ENCODE peak calls at places on chromosome 2, in ten cellular contexts. L, G, Y, S, P, H, A, U, X and O are unnamed samples.

GRCh38 chr2:143334837-143335236 is 205.6 kb downstream of the ARHGAP15 start:
- DNase-seq in G (no peak), U (no peak), L (no peak), S (no peak), P (no peak), X (no peak), H (no peak), Y (no peak), A (no peak), O (no peak)

GRCh38 chr2:121682396-121683298 is 33.4 kb upstream of the CLASP1 start:
- DNase-seq in H (no peak), P (no peak), U (no peak), A (no peak), S (no peak), X (no peak), L (no peak), Y (no peak), G (no peak), O (no peak)

GRCh38 chr2:85997016-85997970 is 108.4 kb downstream of the POLR1A start:
- DNase-seq in X (no peak), S (peak), Y (no peak), H (no peak), A (no peak), U (no peak), G (no peak), P (no peak), L (no peak), O (no peak)

GRCh38 chr2:162174778-162175177 is 22.7 kb upstream of the GCG start:
- DNase-seq in Y (no peak), P (no peak), A (no peak), U (no peak), L (no peak), S (no peak), H (no peak), X (no peak), G (no peak), O (no peak)

GRCh38 chr2:158414538-158414937 is 42.0 kb downstream of the CCDC148 start:
- DNase-seq in P (no peak), A (no peak), G (no peak), L (no peak), U (no peak), H (no peak), X (no peak), S (peak), Y (no peak), O (no peak)

GRCh38 chr2:214096200-214096599 is 314.7 kb upstream of the VWC2L start:
- DNase-seq in G (no peak), S (no peak), L (no peak), A (no peak), H (no peak), X (no peak), Y (no peak), U (no peak), P (no peak), O (no peak)

GRCh38 chr2:76050196-76050595 is 339.5 kb upstream of the GCFC2 start:
- DNase-seq in Y (no peak), A (peak), H (no peak), S (no peak), P (no peak), U (no peak), X (no peak), L (no peak), G (no peak), O (no peak)

GRCh38 chr2:71952572-71953188 is 195.0 kb downstream of the CYP26B1 start:
- DNase-seq in S (no peak), H (no peak), G (no peak), Y (no peak), A (no peak), P (no peak), U (no peak), X (no peak), L (no peak), O (no peak)

GRCh38 chr2:46448111-46448510 is 31.3 kb upstream of the TMEM247 start:
- DNase-seq in P (no peak), Y (no peak), X (no peak), G (no peak), S (no peak), L (no peak), H (no peak), A (no peak), U (no peak), O (no peak)

GRCh38 chr2:46390901-46391395 is 88.4 kb upstream of the TMEM247 start:
- DNase-seq in Y (no peak), A (no peak), G (no peak), L (no peak), U (no peak), P (no peak), H (no peak), S (no peak), X (no peak), O (no peak)

GRCh38 chr2:49770919-49771318 is 616.6 kb upstream of the FSHR start:
- DNase-seq in X (no peak), A (peak), U (no peak), H (no peak), Y (no peak), G (no peak), P (no peak), L (no peak), S (peak), O (peak)